ENCODE peak calls at places on chromosomes 6 and 20, in eight cellular contexts. M is fibroblast of mammary gland; A is WERI-Rb-1; J is heart right ventricle; K is Calu3; I is right lobe of liver; P is heart left ventricle; B is activated CD8-positive, alpha-beta T cell treated with anti-CD3 and anti-CD28 coated beads for 36 hours. N is an unnamed sample.

GRCh38 chr6:34082816-34083215 is 63.1 kb downstream of the GRM4 start:
- DNase-seq in M (no peak), P (no peak), B (no peak), J (no peak), I (no peak), K (no peak), A (no peak), N (no peak)

GRCh38 chr6:28353356-28353755 is 3.6 kb downstream of the ZKSCAN3 start:
- DNase-seq in K (no peak), P (no peak), I (no peak), J (no peak), B (no peak), M (no peak), A (no peak), N (no peak)

GRCh38 chr6:24910331-24910849 is 25.4 kb downstream of the RIPOR2 start:
- DNase-seq in B (peak; percentile 65), A (no peak), P (peak; percentile 33), M (no peak), I (peak; percentile 33), K (peak; percentile 45), J (peak; percentile 26), N (peak; percentile 43)

GRCh38 chr6:13288481-13288880 is 39.9 kb downstream of the TBC1D7 start:
- DNase-seq in A (no peak), K (no peak), P (no peak), I (no peak), M (no peak), J (no peak), B (no peak), N (no peak)

GRCh38 chr6:63372951-63373533 is 53.3 kb upstream of the LGSN start:
- DNase-seq in M (peak; percentile 52), A (no peak), B (no peak), J (no peak), I (no peak), P (no peak), K (no peak), N (no peak)

GRCh38 chr6:3294921-3295871 is 36.4 kb downstream of the PSMG4 start:
- DNase-seq in J (no peak), M (no peak), P (peak; percentile 47), A (peak; percentile 99), K (peak; percentile 6), I (peak; percentile 53), B (no peak), N (peak; percentile 82)

GRCh38 chr20:32463642-32464400 is 105.7 kb downstream of the ASXL1 start:
- DNase-seq in K (no peak), M (no peak), J (no peak), B (no peak), P (peak; percentile 27), A (no peak), I (peak; percentile 73), N (peak; percentile 92)

GRCh38 chr6:125104425-125104824 is 49.1 kb upstream of the TPD52L1 start:
- DNase-seq in M (peak; percentile 40), A (no peak), J (no peak), K (no peak), I (no peak), P (no peak), B (no peak), N (no peak)

GRCh38 chr20:38725959-38726848 is 1.9 kb downstream of the SLC32A1 start:
- DNase-seq in I (peak; percentile 43), P (no peak), A (peak; percentile 85), J (peak; percentile 41), B (peak; percentile 69), K (peak; percentile 72), M (peak; percentile 37), N (peak; percentile 91)

GRCh38 chr6:117783280-117783679 is 108.0 kb downstream of the NUS1 start:
- DNase-seq in B (no peak), K (no peak), M (no peak), A (peak; percentile 14), J (no peak), P (no peak), I (no peak), N (no peak)

GRCh38 chr6:112640895-112641294 is 293.8 kb downstream of the RFPL4B start:
- DNase-seq in A (no peak), P (no peak), B (no peak), J (no peak), K (no peak), M (peak; percentile 68), I (no peak), N (no peak)

GRCh38 chr6:138692978-138693909 is 80.3 kb upstream of the CCDC28A start:
- DNase-seq in P (peak; percentile 67), M (peak; percentile 52), K (peak; percentile 79), I (peak; percentile 87), A (peak; percentile 79), J (peak; percentile 47), B (peak; percentile 24), N (peak; percentile 66)

GRCh38 chr20:41475507-41475906 is 108.9 kb upstream of the EMILIN3 start:
- DNase-seq in A (no peak), P (no peak), I (no peak), B (no peak), M (peak; percentile 11), J (no peak), K (no peak), N (no peak)

GRCh38 chr6:5771759-5772158 is 235.0 kb downstream of the NRN1 start:
- DNase-seq in M (no peak), J (no peak), A (no peak), K (no peak), I (no peak), B (no peak), P (no peak), N (no peak)

GRCh38 chr6:102039450-102039849 is 645.9 kb downstream of the GRIK2 start:
- DNase-seq in I (no peak), M (no peak), B (no peak), J (no peak), A (no peak), K (no peak), P (no peak), N (no peak)

DNA sequence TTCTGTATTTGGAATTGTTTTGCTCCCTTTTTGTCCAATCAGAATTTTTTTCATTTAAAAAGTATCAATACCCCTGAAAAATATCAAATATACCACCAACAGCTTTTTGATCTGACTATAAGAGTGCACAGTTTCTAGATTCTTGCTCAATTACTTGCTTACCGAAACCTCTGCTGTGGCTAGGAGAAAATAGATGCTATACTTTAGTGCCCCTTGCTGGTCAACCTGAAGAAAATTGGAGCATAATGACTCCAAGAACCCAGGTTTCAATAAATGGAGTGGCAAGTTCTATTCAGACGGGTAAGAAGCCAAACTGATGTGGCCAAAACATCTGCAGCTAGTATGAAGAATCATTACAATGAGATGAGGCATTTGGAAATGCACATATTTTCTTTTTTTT is 91.4 kb upstream of the SASH1 start:
- DNase-seq in A (no peak), I (no peak), K (no peak), P (no peak), J (no peak), M (peak; percentile 84), B (no peak), N (no peak)
- TF ChIP-seq CTCF in A (peak; percentile 33), I (peak; percentile 37), K (no peak), P (peak; percentile 52), J (peak; percentile 60), M (peak; percentile 70), B (no peak), N (no peak)

GRCh38 chr6:157761926-157762325 is 61.1 kb upstream of the SNX9 start:
- DNase-seq in M (no peak), B (peak; percentile 33), A (no peak), I (no peak), K (no peak), P (no peak), J (no peak), N (no peak)

GRCh38 chr6:157763894-157764345 is 59.1 kb upstream of the SNX9 start:
- DNase-seq in J (no peak), K (no peak), B (no peak), A (no peak), P (no peak), M (no peak), I (no peak), N (no peak)

GRCh38 chr6:157763129-157763893 is 59.7 kb upstream of the SNX9 start:
- DNase-seq in M (peak; percentile 66), P (peak; percentile 55), J (peak; percentile 53), K (peak; percentile 96), I (peak; percentile 95), B (peak; percentile 47), A (no peak), N (no peak)

GRCh38 chr6:157761331-157761921 is 61.6 kb upstream of the SNX9 start:
- DNase-seq in A (no peak), M (peak; percentile 93), B (peak; percentile 78), K (no peak), J (no peak), P (no peak), I (no peak), N (no peak)

DNA sequence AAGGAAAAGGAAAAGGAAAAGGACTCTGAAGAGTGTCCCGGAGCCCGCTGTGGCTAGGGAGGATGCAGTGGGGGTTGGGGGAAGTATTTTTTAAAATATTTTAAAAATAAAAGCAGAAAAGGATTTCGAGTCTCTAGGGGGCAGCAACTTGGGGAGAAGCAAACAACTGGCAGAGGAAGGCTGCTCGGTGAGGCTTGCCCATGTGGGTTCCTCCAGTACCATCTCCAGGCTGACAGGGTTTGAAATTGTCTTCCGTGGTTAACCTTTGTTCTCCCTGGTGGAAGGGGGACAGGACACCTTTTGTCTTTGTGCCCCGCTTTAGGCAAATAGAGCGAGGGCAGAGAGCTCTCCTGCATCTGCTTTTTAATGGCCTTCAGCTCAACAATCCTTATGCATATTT is 60.4 kb upstream of the SNX9 start:
- DNase-seq in K (no peak), P (no peak), A (no peak), I (no peak), M (peak; percentile 47), J (no peak), B (peak; percentile 49), N (no peak)
- TF ChIP-seq CTCF in K (no peak), P (no peak), A (no peak), I (no peak), M (peak; percentile 22), J (peak; percentile 30), B (no peak), N (no peak)

GRCh38 chr20:50713677-50714101 is 17.7 kb upstream of the PARD6B start:
- DNase-seq in M (peak; percentile 66), I (no peak), J (no peak), A (peak; percentile 33), K (peak; percentile 59), B (no peak), P (no peak), N (no peak)
- TF ChIP-seq CTCF in M (peak; percentile 67), I (peak; percentile 12), J (peak; percentile 66), A (peak; percentile 35), K (peak; percentile 38), B (no peak), P (peak; percentile 45), N (no peak)

GRCh38 chr20:62822239-62822787 is 5.5 kb downstream of the COL9A3 start:
- DNase-seq in M (no peak), J (no peak), B (no peak), I (no peak), A (peak; percentile 48), P (no peak), K (no peak), N (no peak)

GRCh38 chr20:62823688-62824475 is 7.0 kb downstream of the COL9A3 start:
- DNase-seq in M (no peak), I (no peak), P (no peak), B (no peak), K (no peak), J (no peak), A (no peak), N (no peak)

GRCh38 chr20:62821726-62822210 is 4.9 kb downstream of the COL9A3 start:
- DNase-seq in J (no peak), K (no peak), P (no peak), M (no peak), B (no peak), A (no peak), I (no peak), N (no peak)

GRCh38 chr20:62824476-62825287 is 7.8 kb downstream of the COL9A3 start:
- DNase-seq in M (no peak), J (no peak), P (no peak), K (peak; percentile 77), I (no peak), A (peak; percentile 83), B (no peak), N (peak; percentile 72)

GRCh38 chr20:62822788-62823651 is 6.2 kb downstream of the COL9A3 start:
- DNase-seq in B (peak; percentile 75), I (peak; percentile 64), K (peak; percentile 89), J (no peak), P (no peak), M (peak; percentile 36), A (peak; percentile 92), N (peak; percentile 74)
- TF ChIP-seq CTCF in B (peak; percentile 53), I (peak; percentile 52), K (peak; percentile 39), J (no peak), P (peak; percentile 8), M (peak; percentile 19), A (peak; percentile 82), N (peak; percentile 12)

N was measured in glutamatergic neuron.